ENCODE peak calls at places on chromosome 12, in eight cellular contexts. P is left lung; V is COR-L47; W is transverse colon; F is astrocyte of the cerebellum; O is CD4-positive, alpha-beta memory T cell; R is mucosa of descending colon; K is body of pancreas. U is an unnamed sample.

GRCh38 chr12:62922539-62922938 is 12.4 kb downstream of the PPM1H start:
- DNase-seq in P (no peak), V (no peak), W (no peak), F (no peak), O (no peak), R (no peak), K (no peak), U (no peak)

GRCh38 chr12:94205738-94206310 is 57.4 kb downstream of the PLXNC1 start:
- DNase-seq in P (no peak), V (no peak), W (no peak), F (no peak), O (peak), R (no peak), K (no peak), U (no peak)

GRCh38 chr12:125403145-125403789 is 338.0 kb downstream of the AACS start:
- DNase-seq in P (no peak), V (peak), W (no peak), F (peak), O (no peak), R (no peak), K (no peak), U (peak)

GRCh38 chr12:45182511-45182910 is 33.4 kb upstream of the ANO6 start:
- DNase-seq in P (no peak), V (no peak), W (no peak), F (peak), O (no peak), R (no peak), K (no peak), U (no peak)

GRCh38 chr12:1840561-1840960 is 20.2 kb downstream of the LRTM2 start:
- DNase-seq in P (peak), V (no peak), W (no peak), F (no peak), O (no peak), R (no peak), K (no peak), U (no peak)

GRCh38 chr12:2548095-2548494 is 246.7 kb upstream of the FKBP4 start:
- DNase-seq in P (no peak), V (no peak), W (no peak), F (no peak), O (no peak), R (no peak), K (no peak), U (no peak)

GRCh38 chr12:128654462-128654861 is 169.3 kb downstream of the SLC15A4 start:
- DNase-seq in P (no peak), V (no peak), W (no peak), F (no peak), O (no peak), R (no peak), K (no peak), U (no peak)

GRCh38 chr12:26195250-26195640 is at the start of gene SSPN:
- DNase-seq in P (peak), V (no peak), W (peak), F (peak), O (no peak), R (peak), K (peak), U (no peak)

GRCh38 chr12:13251496-13251895 is 55.0 kb downstream of the EMP1 start:
- DNase-seq in P (no peak), V (no peak), W (peak), F (no peak), O (no peak), R (peak), K (no peak), U (no peak)

GRCh38 chr12:106311139-106311538 is 8.6 kb downstream of the TCP11L2 start:
- DNase-seq in P (no peak), V (no peak), W (no peak), F (no peak), O (no peak), R (no peak), K (no peak), U (no peak)

GRCh38 chr12:27285395-27285794 is 41.3 kb downstream of the STK38L start:
- DNase-seq in P (no peak), V (no peak), W (no peak), F (no peak), O (no peak), R (no peak), K (no peak), U (no peak)

GRCh38 chr12:116389990-116390655 is 112.6 kb upstream of the MED13L start:
- DNase-seq in P (no peak), V (no peak), W (no peak), F (peak), O (no peak), R (no peak), K (no peak), U (no peak)

GRCh38 chr12:109739747-109740693 is 26.4 kb downstream of the FAM222A start:
- DNase-seq in P (peak), V (no peak), W (no peak), F (no peak), O (no peak), R (peak), K (peak), U (no peak)

GRCh38 chr12:96502477-96502876 is 13.1 kb downstream of the CFAP54 start:
- DNase-seq in P (no peak), V (no peak), W (peak), F (no peak), O (no peak), R (no peak), K (no peak), U (no peak)

GRCh38 chr12:84624601-84625000 is 288.0 kb downstream of the SLC6A15 start:
- DNase-seq in P (no peak), V (no peak), W (no peak), F (no peak), O (no peak), R (no peak), K (no peak), U (peak)

GRCh38 chr12:117790198-117790597 is 178.6 kb downstream of the KSR2 start:
- DNase-seq in P (no peak), V (no peak), W (no peak), F (no peak), O (no peak), R (no peak), K (no peak), U (no peak)

GRCh38 chr12:78864483-78865296 is at the start of gene SYT1:
- DNase-seq in P (peak), V (peak), W (peak), F (peak), O (no peak), R (peak), K (peak), U (peak)

GRCh38 chr12:93502802-93503623 is 35.7 kb downstream of the MRPL42 start:
- DNase-seq in P (no peak), V (peak), W (peak), F (peak), O (peak), R (no peak), K (peak), U (peak)

GRCh38 chr12:131903270-131904255 is 9.1 kb downstream of the ULK1 start:
- DNase-seq in P (peak), V (no peak), W (no peak), F (no peak), O (no peak), R (peak), K (peak), U (no peak)

GRCh38 chr12:109529618-109530300 is 43.5 kb downstream of the MMAB start:
- DNase-seq in P (no peak), V (no peak), W (no peak), F (no peak), O (no peak), R (no peak), K (no peak), U (no peak)

GRCh38 chr12:59115526-59115925 is 195.2 kb upstream of the LRIG3 start:
- DNase-seq in P (no peak), V (no peak), W (no peak), F (no peak), O (no peak), R (no peak), K (no peak), U (no peak)

GRCh38 chr12:94271351-94271750 is 123.0 kb downstream of the PLXNC1 start:
- DNase-seq in P (no peak), V (no peak), W (no peak), F (no peak), O (no peak), R (no peak), K (no peak), U (no peak)

GRCh38 chr12:114779647-114780046 is 95.7 kb upstream of the TBX3 start:
- DNase-seq in P (no peak), V (no peak), W (no peak), F (no peak), O (no peak), R (no peak), K (no peak), U (no peak)

GRCh38 chr12:131855521-131856142 is 27.4 kb downstream of the MMP17 start:
- DNase-seq in P (peak), V (no peak), W (no peak), F (no peak), O (no peak), R (no peak), K (no peak), U (no peak)

GRCh38 chr12:86256169-86256568 is at the start of gene MGAT4C:
- DNase-seq in P (no peak), V (peak), W (no peak), F (no peak), O (no peak), R (no peak), K (no peak), U (peak)

GRCh38 chr12:12714276-12715001 is 2.7 kb upstream of the CDKN1B start:
- DNase-seq in P (no peak), V (peak), W (peak), F (no peak), O (peak), R (peak), K (peak), U (no peak)

GRCh38 chr12:58557156-58557555 is 363.1 kb downstream of the LRIG3 start:
- DNase-seq in P (no peak), V (no peak), W (no peak), F (no peak), O (no peak), R (no peak), K (no peak), U (no peak)